ENCODE peak calls at places on chromosomes 1 and 21, in ten cellular contexts. One of them, this sample, is unnamed.
A peak's percentile ranks its signal among the peaks of the same experiment; 100 is the strongest.

GRCh38 chr1:235468970-235469369 is 35.3 kb downstream of the B3GALNT2 start:
- DNase-seq in tibial artery: no peak
- DNase-seq in caudate nucleus: no peak
- DNase-seq in heart right ventricle: no peak
- DNase-seq in psoas muscle: no peak
- DNase-seq in neural progenitor cell: no peak
- DNase-seq in adrenal gland: no peak
- DNase-seq in endodermal cell: no peak
- DNase-seq in A549: peak; percentile 31
- DNase-seq in lower lobe of right lung: no peak
- DNase-seq in this sample: no peak

GRCh38 chr1:19918057-19918456 is 5.4 kb downstream of the PLA2G2E start:
- DNase-seq in tibial artery: peak; percentile 80
- DNase-seq in caudate nucleus: no peak
- DNase-seq in heart right ventricle: peak; percentile 75
- DNase-seq in psoas muscle: peak; percentile 76
- DNase-seq in neural progenitor cell: peak; percentile 91
- DNase-seq in adrenal gland: peak; percentile 84
- DNase-seq in endodermal cell: peak; percentile 93
- DNase-seq in A549: peak; percentile 61
- DNase-seq in lower lobe of right lung: peak; percentile 76
- DNase-seq in this sample: peak; percentile 75

GRCh38 chr1:36585760-36586072 is 103.0 kb upstream of the CSF3R start:
- DNase-seq in tibial artery: no peak
- DNase-seq in caudate nucleus: no peak
- DNase-seq in heart right ventricle: no peak
- DNase-seq in psoas muscle: no peak
- DNase-seq in neural progenitor cell: no peak
- DNase-seq in adrenal gland: no peak
- DNase-seq in endodermal cell: no peak
- DNase-seq in A549: no peak
- DNase-seq in lower lobe of right lung: no peak
- DNase-seq in this sample: no peak

GRCh38 chr1:29679316-29679715 is 443.0 kb downstream of the PTPRU start:
- DNase-seq in tibial artery: no peak
- DNase-seq in caudate nucleus: no peak
- DNase-seq in heart right ventricle: no peak
- DNase-seq in psoas muscle: no peak
- DNase-seq in neural progenitor cell: no peak
- DNase-seq in adrenal gland: no peak
- DNase-seq in endodermal cell: no peak
- DNase-seq in A549: no peak
- DNase-seq in lower lobe of right lung: no peak
- DNase-seq in this sample: no peak

GRCh38 chr1:233237623-233238022 is 57.9 kb downstream of the PCNX2 start:
- DNase-seq in tibial artery: no peak
- DNase-seq in caudate nucleus: no peak
- DNase-seq in heart right ventricle: no peak
- DNase-seq in psoas muscle: no peak
- DNase-seq in neural progenitor cell: no peak
- DNase-seq in adrenal gland: no peak
- DNase-seq in endodermal cell: no peak
- DNase-seq in A549: no peak
- DNase-seq in lower lobe of right lung: no peak
- DNase-seq in this sample: no peak

GRCh38 chr1:186535388-186536133 is 74.6 kb upstream of the PDC start:
- DNase-seq in tibial artery: no peak
- DNase-seq in caudate nucleus: no peak
- DNase-seq in heart right ventricle: no peak
- DNase-seq in psoas muscle: no peak
- DNase-seq in neural progenitor cell: no peak
- DNase-seq in adrenal gland: no peak
- DNase-seq in endodermal cell: no peak
- DNase-seq in A549: peak; percentile 32
- DNase-seq in lower lobe of right lung: no peak
- DNase-seq in this sample: no peak

GRCh38 chr1:37661401-37661800 is 26.7 kb upstream of the RSPO1 start:
- DNase-seq in tibial artery: no peak
- DNase-seq in caudate nucleus: no peak
- DNase-seq in heart right ventricle: no peak
- DNase-seq in psoas muscle: no peak
- DNase-seq in neural progenitor cell: peak; percentile 30
- DNase-seq in adrenal gland: no peak
- DNase-seq in endodermal cell: no peak
- DNase-seq in A549: no peak
- DNase-seq in lower lobe of right lung: no peak
- DNase-seq in this sample: no peak

GRCh38 chr1:13893456-13893855 is 193.5 kb downstream of the PRDM2 start:
- DNase-seq in tibial artery: no peak
- DNase-seq in caudate nucleus: no peak
- DNase-seq in heart right ventricle: no peak
- DNase-seq in psoas muscle: no peak
- DNase-seq in neural progenitor cell: no peak
- DNase-seq in adrenal gland: no peak
- DNase-seq in endodermal cell: peak; percentile 49
- DNase-seq in A549: no peak
- DNase-seq in lower lobe of right lung: no peak
- DNase-seq in this sample: no peak

GRCh38 chr1:206559661-206559995 is 52.3 kb downstream of the RASSF5 start:
- DNase-seq in tibial artery: no peak
- DNase-seq in caudate nucleus: no peak
- DNase-seq in heart right ventricle: no peak
- DNase-seq in psoas muscle: no peak
- DNase-seq in neural progenitor cell: no peak
- DNase-seq in adrenal gland: peak; percentile 67
- DNase-seq in endodermal cell: no peak
- DNase-seq in A549: no peak
- DNase-seq in lower lobe of right lung: no peak
- DNase-seq in this sample: peak; percentile 41

GRCh38 chr21:45959182-45959581 is 22.4 kb upstream of the COL6A1 start:
- DNase-seq in tibial artery: no peak
- DNase-seq in caudate nucleus: no peak
- DNase-seq in heart right ventricle: no peak
- DNase-seq in psoas muscle: no peak
- DNase-seq in neural progenitor cell: no peak
- DNase-seq in adrenal gland: no peak
- DNase-seq in endodermal cell: no peak
- DNase-seq in A549: no peak
- DNase-seq in lower lobe of right lung: no peak
- DNase-seq in this sample: no peak
- H3K27ac ChIP-seq in tibial artery: peak overlapping the region; percentile 82
- H3K27ac ChIP-seq in caudate nucleus: no peak overlapping the region
- H3K27ac ChIP-seq in heart right ventricle: peak overlapping the region; percentile 72
- H3K27ac ChIP-seq in psoas muscle: peak overlapping the region; percentile 44
- H3K27ac ChIP-seq in neural progenitor cell: no peak overlapping the region
- H3K27ac ChIP-seq in adrenal gland: peak overlapping the region; percentile 16
- H3K27ac ChIP-seq in endodermal cell: no peak overlapping the region
- H3K27ac ChIP-seq in A549: no peak overlapping the region
- H3K27ac ChIP-seq in lower lobe of right lung: no peak overlapping the region
- H3K27ac ChIP-seq in this sample: no peak overlapping the region

GRCh38 chr21:42527489-42528158 is 14.0 kb downstream of the SLC37A1 start:
- DNase-seq in tibial artery: no peak
- DNase-seq in caudate nucleus: no peak
- DNase-seq in heart right ventricle: no peak
- DNase-seq in psoas muscle: no peak
- DNase-seq in neural progenitor cell: no peak
- DNase-seq in adrenal gland: no peak
- DNase-seq in endodermal cell: no peak
- DNase-seq in A549: no peak
- DNase-seq in lower lobe of right lung: no peak
- DNase-seq in this sample: no peak

GRCh38 chr21:42525676-42526378 is 12.2 kb downstream of the SLC37A1 start:
- DNase-seq in tibial artery: no peak
- DNase-seq in caudate nucleus: no peak
- DNase-seq in heart right ventricle: no peak
- DNase-seq in psoas muscle: no peak
- DNase-seq in neural progenitor cell: no peak
- DNase-seq in adrenal gland: no peak
- DNase-seq in endodermal cell: no peak
- DNase-seq in A549: no peak
- DNase-seq in lower lobe of right lung: no peak
- DNase-seq in this sample: no peak

GRCh38 chr21:42525228-42525604 is 11.6 kb downstream of the SLC37A1 start:
- DNase-seq in tibial artery: no peak
- DNase-seq in caudate nucleus: no peak
- DNase-seq in heart right ventricle: no peak
- DNase-seq in psoas muscle: no peak
- DNase-seq in neural progenitor cell: peak; percentile 54
- DNase-seq in adrenal gland: no peak
- DNase-seq in endodermal cell: no peak
- DNase-seq in A549: no peak
- DNase-seq in lower lobe of right lung: no peak
- DNase-seq in this sample: no peak

GRCh38 chr21:42527127-42527488 is 13.5 kb downstream of the SLC37A1 start:
- DNase-seq in tibial artery: no peak
- DNase-seq in caudate nucleus: no peak
- DNase-seq in heart right ventricle: no peak
- DNase-seq in psoas muscle: no peak
- DNase-seq in neural progenitor cell: no peak
- DNase-seq in adrenal gland: no peak
- DNase-seq in endodermal cell: peak; percentile 29
- DNase-seq in A549: no peak
- DNase-seq in lower lobe of right lung: no peak
- DNase-seq in this sample: no peak

GRCh38 chr21:42526379-42526727 is 12.7 kb downstream of the SLC37A1 start:
- DNase-seq in tibial artery: no peak
- DNase-seq in caudate nucleus: no peak
- DNase-seq in heart right ventricle: peak; percentile 64
- DNase-seq in psoas muscle: no peak
- DNase-seq in neural progenitor cell: no peak
- DNase-seq in adrenal gland: peak; percentile 72
- DNase-seq in endodermal cell: peak; percentile 30
- DNase-seq in A549: no peak
- DNase-seq in lower lobe of right lung: no peak
- DNase-seq in this sample: peak; percentile 56
- H3K27ac ChIP-seq in tibial artery: no peak overlapping the region
- H3K27ac ChIP-seq in caudate nucleus: peak overlapping the region; percentile 33
- H3K27ac ChIP-seq in heart right ventricle: peak overlapping the region; percentile 36
- H3K27ac ChIP-seq in psoas muscle: peak overlapping the region; percentile 88
- H3K27ac ChIP-seq in neural progenitor cell: no peak overlapping the region
- H3K27ac ChIP-seq in adrenal gland: peak overlapping the region; percentile 70
- H3K27ac ChIP-seq in endodermal cell: no peak overlapping the region
- H3K27ac ChIP-seq in A549: no peak overlapping the region
- H3K27ac ChIP-seq in lower lobe of right lung: peak overlapping the region; percentile 75
- H3K27ac ChIP-seq in this sample: no peak overlapping the region

GRCh38 chr1:76546354-76546933 is 320.8 kb upstream of the ST6GALNAC5 start:
- DNase-seq in tibial artery: no peak
- DNase-seq in caudate nucleus: no peak
- DNase-seq in heart right ventricle: no peak
- DNase-seq in psoas muscle: no peak
- DNase-seq in neural progenitor cell: no peak
- DNase-seq in adrenal gland: no peak
- DNase-seq in endodermal cell: no peak
- DNase-seq in A549: no peak
- DNase-seq in lower lobe of right lung: no peak
- DNase-seq in this sample: no peak
- H3K27ac ChIP-seq in tibial artery: no peak overlapping the region
- H3K27ac ChIP-seq in caudate nucleus: no peak overlapping the region
- H3K27ac ChIP-seq in heart right ventricle: no peak overlapping the region
- H3K27ac ChIP-seq in psoas muscle: no peak overlapping the region
- H3K27ac ChIP-seq in neural progenitor cell: peak overlapping the region; percentile 74
- H3K27ac ChIP-seq in adrenal gland: no peak overlapping the region
- H3K27ac ChIP-seq in endodermal cell: no peak overlapping the region
- H3K27ac ChIP-seq in A549: no peak overlapping the region
- H3K27ac ChIP-seq in lower lobe of right lung: no peak overlapping the region
- H3K27ac ChIP-seq in this sample: no peak overlapping the region

GRCh38 chr1:94741956-94742355 is 78.2 kb upstream of the SLC44A3 start:
- DNase-seq in tibial artery: no peak
- DNase-seq in caudate nucleus: no peak
- DNase-seq in heart right ventricle: no peak
- DNase-seq in psoas muscle: no peak
- DNase-seq in neural progenitor cell: no peak
- DNase-seq in adrenal gland: no peak
- DNase-seq in endodermal cell: no peak
- DNase-seq in A549: no peak
- DNase-seq in lower lobe of right lung: no peak
- DNase-seq in this sample: no peak

GRCh38 chr1:94741510-94741909 is 78.6 kb upstream of the SLC44A3 start:
- DNase-seq in tibial artery: no peak
- DNase-seq in caudate nucleus: no peak
- DNase-seq in heart right ventricle: no peak
- DNase-seq in psoas muscle: no peak
- DNase-seq in neural progenitor cell: no peak
- DNase-seq in adrenal gland: no peak
- DNase-seq in endodermal cell: no peak
- DNase-seq in A549: no peak
- DNase-seq in lower lobe of right lung: no peak
- DNase-seq in this sample: no peak

GRCh38 chr1:94745742-94746141 is 74.4 kb upstream of the SLC44A3 start:
- DNase-seq in tibial artery: no peak
- DNase-seq in caudate nucleus: no peak
- DNase-seq in heart right ventricle: no peak
- DNase-seq in psoas muscle: no peak
- DNase-seq in neural progenitor cell: no peak
- DNase-seq in adrenal gland: no peak
- DNase-seq in endodermal cell: no peak
- DNase-seq in A549: no peak
- DNase-seq in lower lobe of right lung: no peak
- DNase-seq in this sample: no peak

GRCh38 chr1:94743866-94744265 is 76.3 kb upstream of the SLC44A3 start:
- DNase-seq in tibial artery: no peak
- DNase-seq in caudate nucleus: no peak
- DNase-seq in heart right ventricle: no peak
- DNase-seq in psoas muscle: no peak
- DNase-seq in neural progenitor cell: no peak
- DNase-seq in adrenal gland: no peak
- DNase-seq in endodermal cell: no peak
- DNase-seq in A549: no peak
- DNase-seq in lower lobe of right lung: no peak
- DNase-seq in this sample: no peak

DNA sequence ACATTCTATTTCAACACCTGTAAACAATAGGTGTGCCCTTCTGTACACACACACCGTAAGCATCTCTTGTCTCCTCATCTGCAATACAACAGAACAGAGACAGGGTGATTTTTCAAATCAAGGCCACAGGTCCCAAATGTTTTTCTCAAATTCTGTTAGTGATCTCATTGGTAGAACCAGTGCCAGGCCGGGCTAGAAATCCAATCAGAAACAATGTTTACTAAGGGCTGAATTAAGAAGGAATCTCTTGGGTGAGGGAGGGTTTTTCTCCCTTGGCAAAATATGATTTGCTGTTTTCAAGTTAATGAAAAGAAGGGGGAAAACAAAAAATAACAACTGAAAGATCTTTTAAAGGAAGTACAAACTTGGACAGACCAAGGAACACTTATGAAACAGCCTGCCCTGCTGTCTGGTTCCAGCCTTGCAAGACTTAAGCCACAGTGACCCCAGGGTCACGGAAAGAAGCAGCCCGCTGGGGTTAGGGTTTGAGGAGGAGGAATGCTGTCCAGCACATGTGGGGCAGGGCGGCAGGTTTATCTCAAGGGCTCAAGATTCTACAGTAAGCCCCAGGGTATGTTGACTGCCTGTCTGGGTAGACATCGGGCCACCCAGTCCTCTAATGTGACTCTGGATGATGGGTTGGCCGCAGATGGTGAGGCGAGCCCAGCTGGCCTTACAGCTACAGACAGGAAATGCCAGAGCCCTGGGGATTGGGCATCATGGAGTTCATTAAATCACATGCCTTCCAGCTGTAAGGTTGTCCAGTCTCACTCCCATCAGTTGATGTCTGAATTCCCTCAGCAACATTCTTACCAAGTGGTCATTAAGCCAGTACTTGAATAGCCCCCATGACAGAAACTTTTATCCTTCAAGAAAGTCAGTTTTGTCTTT is 73.3 kb upstream of the SLC44A3 start:
- DNase-seq in tibial artery: peak; percentile 81
- DNase-seq in caudate nucleus: no peak
- DNase-seq in heart right ventricle: peak; percentile 19
- DNase-seq in psoas muscle: peak; percentile 52
- DNase-seq in neural progenitor cell: peak; percentile 53
- DNase-seq in adrenal gland: peak; percentile 37
- DNase-seq in endodermal cell: no peak
- DNase-seq in A549: no peak
- DNase-seq in lower lobe of right lung: no peak
- DNase-seq in this sample: no peak
- H3K27ac ChIP-seq in tibial artery: peak overlapping the region; percentile 26
- H3K27ac ChIP-seq in caudate nucleus: no peak overlapping the region
- H3K27ac ChIP-seq in heart right ventricle: no peak overlapping the region
- H3K27ac ChIP-seq in psoas muscle: no peak overlapping the region
- H3K27ac ChIP-seq in neural progenitor cell: no peak overlapping the region
- H3K27ac ChIP-seq in adrenal gland: peak overlapping the region; percentile 55
- H3K27ac ChIP-seq in endodermal cell: no peak overlapping the region
- H3K27ac ChIP-seq in A549: no peak overlapping the region
- H3K27ac ChIP-seq in lower lobe of right lung: no peak overlapping the region
- H3K27ac ChIP-seq in this sample: no peak overlapping the region

This sample was measured in WERI-Rb-1.